ENCODE peak calls at places on chromosomes 7 and 10, in six cellular contexts. D is spleen, F is suprapubic skin, Y is IMR-90, T is stomach, G is GM12878. K is an unnamed sample.

GRCh38 chr7:156220078-156220605 is 407.9 kb upstream of the SHH start:
- DNase-seq in D (no peak), F (no peak), Y (no peak), T (no peak), G (no peak), K (no peak)

GRCh38 chr7:106126170-106126938 is 14.2 kb upstream of the SYPL1 start:
- DNase-seq in D (no peak), F (no peak), Y (peak), T (peak), G (no peak), K (no peak)

GRCh38 chr7:117413160-117413559 is 14.1 kb downstream of the ASZ1 start:
- DNase-seq in D (no peak), F (no peak), Y (no peak), T (no peak), G (no peak), K (no peak)

GRCh38 chr10:58697691-58698090 is 185.0 kb downstream of the BICC1 start:
- DNase-seq in D (no peak), F (no peak), Y (no peak), T (no peak), G (no peak), K (no peak)

GRCh38 chr7:15764010-15764409 is 77.5 kb upstream of the MEOX2 start:
- DNase-seq in D (no peak), F (no peak), Y (no peak), T (no peak), G (no peak), K (no peak)

GRCh38 chr7:25636871-25637283 is 408.6 kb upstream of the NPVF start:
- DNase-seq in D (no peak), F (no peak), Y (no peak), T (no peak), G (no peak), K (no peak)

GRCh38 chr10:70832852-70833542 is 17.2 kb downstream of the SGPL1 start:
- DNase-seq in D (no peak), F (no peak), Y (peak), T (no peak), G (no peak), K (no peak)

GRCh38 chr7:157588271-157588589 is 251.4 kb downstream of the DNAJB6 start:
- DNase-seq in D (peak), F (no peak), Y (no peak), T (no peak), G (no peak), K (no peak)

GRCh38 chr7:18345641-18346234 is 149.8 kb upstream of the HDAC9 start:
- DNase-seq in D (no peak), F (no peak), Y (peak), T (peak), G (no peak), K (no peak)

GRCh38 chr7:28782362-28782761 is 175.8 kb downstream of the TRIL start:
- DNase-seq in D (no peak), F (no peak), Y (no peak), T (no peak), G (no peak), K (no peak)

GRCh38 chr10:94938383-94938782 is at the start of gene CYP2C9:
- DNase-seq in D (no peak), F (no peak), Y (no peak), T (no peak), G (no peak), K (no peak)

GRCh38 chr10:19817251-19818046 is 1.2 kb downstream of the PLXDC2 start:
- DNase-seq in D (peak), F (peak), Y (no peak), T (no peak), G (no peak), K (no peak)

GRCh38 chr10:43902842-43903241 is 254.2 kb upstream of the ZNF32 start:
- DNase-seq in D (no peak), F (no peak), Y (no peak), T (no peak), G (no peak), K (no peak)

GRCh38 chr10:43899224-43899959 is 250.7 kb upstream of the ZNF32 start:
- DNase-seq in D (no peak), F (no peak), Y (no peak), T (no peak), G (no peak), K (no peak)

GRCh38 chr10:43901744-43902504 is 253.2 kb upstream of the ZNF32 start:
- DNase-seq in D (peak), F (no peak), Y (no peak), T (no peak), G (no peak), K (no peak)

GRCh38 chr10:43903451-43903850 is 254.8 kb upstream of the ZNF32 start:
- DNase-seq in D (no peak), F (no peak), Y (no peak), T (no peak), G (no peak), K (no peak)

GRCh38 chr10:43901302-43901701 is 252.6 kb upstream of the ZNF32 start:
- DNase-seq in D (no peak), F (no peak), Y (peak), T (no peak), G (no peak), K (no peak)
- TF ChIP-seq CTCF in D (no peak), F (no peak), Y (peak), T (no peak), G (no peak), K (no peak)

DNA sequence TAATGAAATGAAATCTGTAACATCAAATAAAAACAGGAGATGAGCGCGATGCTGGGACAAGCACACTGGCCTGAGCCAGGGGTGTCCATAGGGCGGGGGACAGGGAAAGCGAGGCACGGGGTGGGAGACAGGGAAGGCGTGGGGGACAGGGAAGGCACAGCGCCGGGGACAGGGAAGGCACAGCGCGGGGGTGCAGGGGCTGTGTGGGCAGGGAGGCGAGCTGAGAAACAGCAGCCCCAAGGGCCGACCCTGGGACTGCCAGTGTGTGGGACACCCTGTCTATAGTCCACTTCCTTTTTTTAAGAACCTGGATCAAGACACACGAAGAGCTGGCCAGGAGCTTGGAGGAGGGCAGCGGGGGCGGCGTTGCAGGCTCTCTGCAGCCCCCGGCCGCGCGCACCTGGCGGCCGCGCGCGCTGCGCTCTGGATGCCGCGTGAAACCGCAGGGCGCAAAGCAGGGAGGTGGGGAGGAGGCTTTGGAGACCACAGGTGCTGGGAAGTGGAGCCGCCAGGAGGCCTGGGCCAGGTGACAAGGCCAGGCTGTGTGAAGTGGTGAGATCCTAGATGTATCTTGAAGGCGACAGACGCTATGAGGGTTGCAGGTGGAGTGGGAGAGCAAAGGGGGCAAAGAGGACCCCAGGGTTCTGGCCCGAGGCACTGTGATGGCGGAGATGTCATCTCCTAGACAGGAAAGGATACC is 157.7 kb downstream of the COBL start:
- DNase-seq in D (no peak), F (no peak), Y (no peak), T (no peak), G (no peak), K (no peak)
- H3K4me3 ChIP-seq in D (no peak), F (no peak), Y (no peak), T (no peak), G (no peak), K (no peak)

DNA sequence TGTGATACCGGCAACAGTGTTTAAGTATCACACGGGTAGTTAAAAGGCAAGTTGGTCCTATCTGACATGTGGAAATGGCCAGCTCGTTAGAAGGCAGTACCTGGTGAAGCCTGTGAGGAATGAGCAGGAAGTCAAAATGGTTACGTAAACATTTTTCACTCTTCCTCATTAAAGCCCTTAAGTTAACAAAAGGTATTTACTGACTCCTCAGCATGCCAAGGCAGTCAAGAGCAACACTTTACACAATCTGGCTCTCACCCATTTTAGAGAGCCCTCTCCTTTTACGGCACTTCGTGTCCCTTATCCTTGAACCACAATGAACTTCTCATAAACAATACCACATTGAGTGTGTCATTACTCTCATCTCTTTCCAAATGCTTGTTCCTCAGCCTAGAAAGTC is 11.0 kb upstream of the RSBN1L start:
- DNase-seq in D (no peak), F (no peak), Y (no peak), T (peak), G (no peak), K (no peak)
- TF ChIP-seq POLR2A in D (no peak), F (no peak), Y (no peak), T (no peak), G (no peak), K (no peak)

GRCh38 chr10:106189254-106189653 is 975.3 kb downstream of the SORCS1 start:
- DNase-seq in D (no peak), F (no peak), Y (no peak), T (peak), G (no peak), K (no peak)
- TF ChIP-seq CTCF in D (no peak), F (no peak), Y (peak), T (no peak), G (peak), K (no peak)

DNA sequence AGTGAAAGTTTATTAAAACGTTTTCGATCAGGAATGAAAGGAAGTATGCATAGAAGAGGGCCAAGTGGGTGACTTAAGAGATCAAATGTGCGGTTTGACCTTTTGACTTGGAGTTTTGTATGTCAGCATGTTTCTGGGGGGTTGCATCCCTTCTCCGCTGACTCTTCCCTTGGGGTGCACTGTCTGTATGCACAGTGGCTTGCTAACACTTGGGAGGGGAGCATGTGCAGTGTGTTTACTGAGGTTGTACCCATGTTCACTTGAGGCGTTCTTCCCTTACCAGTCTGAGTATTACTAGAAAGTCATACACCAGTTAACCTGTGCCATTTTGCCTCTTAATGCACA is 236.9 kb upstream of the PPP1R3A start:
- DNase-seq in D (no peak), F (no peak), Y (no peak), T (no peak), G (no peak), K (no peak)
- H3K4me3 ChIP-seq in D (no peak), F (no peak), Y (no peak), T (no peak), G (no peak), K (no peak)

GRCh38 chr10:101061814-101062230 is at the start of gene KAZALD1:
- DNase-seq in D (peak), F (no peak), Y (no peak), T (no peak), G (no peak), K (no peak)

GRCh38 chr10:101062231-101063161 is 707 bp downstream of the KAZALD1 start:
- DNase-seq in D (peak), F (peak), Y (peak), T (peak), G (no peak), K (no peak)

GRCh38 chr10:101063162-101063525 is 1.4 kb downstream of the KAZALD1 start:
- DNase-seq in D (no peak), F (no peak), Y (no peak), T (no peak), G (no peak), K (no peak)

GRCh38 chr10:101060036-101060950 is 1.5 kb upstream of the KAZALD1 start:
- DNase-seq in D (peak), F (peak), Y (peak), T (peak), G (peak), K (peak)

GRCh38 chr10:101060951-101061813 is 607 bp upstream of the KAZALD1 start:
- DNase-seq in D (peak), F (peak), Y (peak), T (peak), G (peak), K (peak)
- TF ChIP-seq POLR2A in D (peak), F (no peak), Y (peak), T (no peak), G (peak), K (no peak)